ENCODE peak calls at places on chromosomes 3 and 15, in four cellular contexts. One of them, this sample, is unnamed.

GRCh38 chr3:46558184-46559029 is 7.7 kb downstream of the LRRC2 start:
- DNase-seq in CD8-positive, alpha-beta T cell: peak; percentile 37
- DNase-seq in choroid plexus epithelial cell: peak; percentile 94
- DNase-seq in psoas muscle: peak; percentile 88
- DNase-seq in this sample: peak; percentile 97

GRCh38 chr15:42137461-42138261 is 18.8 kb downstream of the PLA2G4F start:
- DNase-seq in CD8-positive, alpha-beta T cell: no peak
- DNase-seq in psoas muscle: no peak
- DNase-seq in choroid plexus epithelial cell: peak; percentile 73
- DNase-seq in this sample: peak; percentile 68

GRCh38 chr3:62843508-62843907 is 31.7 kb downstream of the CADPS start:
- DNase-seq in psoas muscle: no peak
- DNase-seq in CD8-positive, alpha-beta T cell: no peak
- DNase-seq in choroid plexus epithelial cell: no peak
- DNase-seq in this sample: no peak

GRCh38 chr3:185983495-185984141 is 45.8 kb upstream of the TRA2B start:
- DNase-seq in choroid plexus epithelial cell: peak; percentile 78
- DNase-seq in CD8-positive, alpha-beta T cell: peak; percentile 14
- DNase-seq in psoas muscle: peak; percentile 39
- DNase-seq in this sample: peak; percentile 81

GRCh38 chr3:148218222-148218621 is 479.5 kb upstream of the AGTR1 start:
- DNase-seq in psoas muscle: no peak
- DNase-seq in choroid plexus epithelial cell: no peak
- DNase-seq in CD8-positive, alpha-beta T cell: no peak
- DNase-seq in this sample: no peak

GRCh38 chr3:149356630-149357029 is 20.8 kb downstream of the TM4SF1 start:
- DNase-seq in CD8-positive, alpha-beta T cell: no peak
- DNase-seq in psoas muscle: no peak
- DNase-seq in choroid plexus epithelial cell: no peak
- DNase-seq in this sample: no peak

GRCh38 chr3:195034541-195034940 is 236.4 kb downstream of the XXYLT1 start:
- DNase-seq in CD8-positive, alpha-beta T cell: no peak
- DNase-seq in psoas muscle: no peak
- DNase-seq in choroid plexus epithelial cell: no peak
- DNase-seq in this sample: no peak

GRCh38 chr3:164458986-164459385 is 619.3 kb downstream of the SI start:
- DNase-seq in psoas muscle: no peak
- DNase-seq in choroid plexus epithelial cell: peak; percentile 79
- DNase-seq in CD8-positive, alpha-beta T cell: no peak
- DNase-seq in this sample: peak; percentile 86

GRCh38 chr3:111165411-111165810 is 93.8 kb downstream of the NECTIN3 start:
- DNase-seq in CD8-positive, alpha-beta T cell: no peak
- DNase-seq in choroid plexus epithelial cell: no peak
- DNase-seq in psoas muscle: no peak
- DNase-seq in this sample: no peak

GRCh38 chr15:56760186-56760585 is 26.9 kb upstream of the ZNF280D start:
- DNase-seq in CD8-positive, alpha-beta T cell: no peak
- DNase-seq in choroid plexus epithelial cell: peak; percentile 80
- DNase-seq in psoas muscle: no peak
- DNase-seq in this sample: peak; percentile 60

GRCh38 chr3:53137835-53138446 is 7.7 kb upstream of the RFT1 start:
- DNase-seq in psoas muscle: no peak
- DNase-seq in choroid plexus epithelial cell: peak; percentile 21
- DNase-seq in CD8-positive, alpha-beta T cell: no peak
- DNase-seq in this sample: peak; percentile 39

GRCh38 chr3:73228425-73228824 is 167.0 kb downstream of the EBLN2 start:
- DNase-seq in psoas muscle: no peak
- DNase-seq in CD8-positive, alpha-beta T cell: no peak
- DNase-seq in choroid plexus epithelial cell: no peak
- DNase-seq in this sample: no peak

GRCh38 chr15:50380089-50380488 is 25.1 kb upstream of the GABPB1 start:
- DNase-seq in choroid plexus epithelial cell: peak; percentile 46
- DNase-seq in psoas muscle: no peak
- DNase-seq in CD8-positive, alpha-beta T cell: no peak
- DNase-seq in this sample: peak; percentile 55

GRCh38 chr15:96345560-96346389 is 15.3 kb downstream of the NR2F2 start:
- DNase-seq in psoas muscle: peak; percentile 78
- DNase-seq in choroid plexus epithelial cell: peak; percentile 85
- DNase-seq in CD8-positive, alpha-beta T cell: no peak
- DNase-seq in this sample: peak; percentile 90
- TF ChIP-seq CTCF in psoas muscle: peak; percentile 67
- TF ChIP-seq CTCF in choroid plexus epithelial cell: peak; percentile 45
- TF ChIP-seq CTCF in CD8-positive, alpha-beta T cell: no peak
- TF ChIP-seq CTCF in this sample: peak; percentile 51

DNA sequence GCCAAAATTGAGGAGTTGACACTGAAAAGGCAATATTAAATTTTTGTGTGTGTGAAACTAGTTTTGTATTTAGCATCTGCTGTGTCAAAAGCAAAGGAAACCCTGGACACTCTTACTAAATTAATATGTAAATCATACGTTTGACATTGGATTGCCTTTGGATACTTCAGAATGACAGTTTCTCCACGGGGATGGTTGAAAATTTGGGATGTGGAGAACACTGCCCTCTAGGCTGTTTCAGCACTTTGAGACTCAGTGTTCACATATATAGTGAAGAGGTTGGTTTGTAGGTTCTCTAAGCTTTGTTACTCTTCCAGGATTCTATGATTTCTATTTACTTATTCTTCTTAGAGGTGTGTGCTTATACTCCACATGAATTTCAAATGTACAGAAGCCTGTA is 3.0 kb downstream of the ROBO2 start:
- DNase-seq in choroid plexus epithelial cell: peak; percentile 16
- DNase-seq in CD8-positive, alpha-beta T cell: no peak
- DNase-seq in psoas muscle: no peak
- DNase-seq in this sample: no peak
- H3K4me3 ChIP-seq in choroid plexus epithelial cell: no peak overlapping the region
- H3K4me3 ChIP-seq in CD8-positive, alpha-beta T cell: no peak overlapping the region
- H3K4me3 ChIP-seq in psoas muscle: no peak overlapping the region
- H3K4me3 ChIP-seq in this sample: no peak overlapping the region

GRCh38 chr3:108157275-108157674 is 64.9 kb downstream of the IFT57 start:
- DNase-seq in CD8-positive, alpha-beta T cell: no peak
- DNase-seq in choroid plexus epithelial cell: no peak
- DNase-seq in psoas muscle: no peak
- DNase-seq in this sample: no peak

GRCh38 chr3:108156312-108156853 is 65.6 kb upstream of the CD47 start:
- DNase-seq in choroid plexus epithelial cell: no peak
- DNase-seq in CD8-positive, alpha-beta T cell: no peak
- DNase-seq in psoas muscle: no peak
- DNase-seq in this sample: no peak

GRCh38 chr3:108152261-108152660 is 61.4 kb upstream of the CD47 start:
- DNase-seq in choroid plexus epithelial cell: no peak
- DNase-seq in psoas muscle: no peak
- DNase-seq in CD8-positive, alpha-beta T cell: no peak
- DNase-seq in this sample: peak; percentile 4

GRCh38 chr3:108150200-108150599 is 59.4 kb upstream of the CD47 start:
- DNase-seq in choroid plexus epithelial cell: no peak
- DNase-seq in CD8-positive, alpha-beta T cell: no peak
- DNase-seq in psoas muscle: no peak
- DNase-seq in this sample: no peak

DNA sequence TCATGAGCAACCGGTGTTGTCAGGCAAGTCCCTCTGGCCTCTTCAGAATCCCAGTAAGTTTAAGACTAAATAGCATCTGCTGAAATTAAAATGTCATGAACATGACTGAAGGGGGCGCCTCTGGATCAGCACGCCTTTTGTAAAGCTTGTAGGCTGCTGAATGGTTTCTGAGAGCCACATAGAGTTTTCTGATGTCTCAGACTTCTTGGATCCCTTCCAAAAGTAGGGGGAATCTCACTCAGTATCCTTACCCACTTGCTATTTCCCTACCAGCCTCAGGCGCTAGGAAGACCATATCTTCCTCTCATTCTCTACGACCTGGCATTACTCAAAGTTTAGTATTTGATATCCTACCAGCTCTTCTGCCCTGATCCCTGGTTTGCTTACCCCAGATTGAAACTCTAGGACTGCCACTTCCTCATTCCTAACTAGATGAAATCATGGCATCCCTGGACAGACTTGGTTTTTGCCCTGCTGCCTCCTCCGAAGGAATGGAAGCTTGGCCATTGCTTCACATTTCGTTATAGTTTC is 62.7 kb upstream of the CD47 start:
- DNase-seq in psoas muscle: no peak
- DNase-seq in choroid plexus epithelial cell: peak; percentile 90
- DNase-seq in CD8-positive, alpha-beta T cell: peak; percentile 2
- DNase-seq in this sample: peak; percentile 70
- TF ChIP-seq CTCF in psoas muscle: no peak
- TF ChIP-seq CTCF in choroid plexus epithelial cell: peak; percentile 76
- TF ChIP-seq CTCF in CD8-positive, alpha-beta T cell: peak; percentile 54
- TF ChIP-seq CTCF in this sample: peak; percentile 57

GRCh38 chr3:127486337-127486944 is 104.1 kb downstream of the TPRA1 start:
- DNase-seq in CD8-positive, alpha-beta T cell: no peak
- DNase-seq in psoas muscle: no peak
- DNase-seq in choroid plexus epithelial cell: no peak
- DNase-seq in this sample: no peak

GRCh38 chr3:127488141-127488672 is 102.3 kb downstream of the TPRA1 start:
- DNase-seq in CD8-positive, alpha-beta T cell: no peak
- DNase-seq in choroid plexus epithelial cell: no peak
- DNase-seq in psoas muscle: no peak
- DNase-seq in this sample: no peak

GRCh38 chr3:127485396-127486170 is 105.0 kb downstream of the TPRA1 start:
- DNase-seq in psoas muscle: no peak
- DNase-seq in choroid plexus epithelial cell: no peak
- DNase-seq in CD8-positive, alpha-beta T cell: no peak
- DNase-seq in this sample: no peak

GRCh38 chr3:127488740-127489139 is 101.8 kb downstream of the TPRA1 start:
- DNase-seq in psoas muscle: no peak
- DNase-seq in choroid plexus epithelial cell: no peak
- DNase-seq in CD8-positive, alpha-beta T cell: no peak
- DNase-seq in this sample: no peak

DNA sequence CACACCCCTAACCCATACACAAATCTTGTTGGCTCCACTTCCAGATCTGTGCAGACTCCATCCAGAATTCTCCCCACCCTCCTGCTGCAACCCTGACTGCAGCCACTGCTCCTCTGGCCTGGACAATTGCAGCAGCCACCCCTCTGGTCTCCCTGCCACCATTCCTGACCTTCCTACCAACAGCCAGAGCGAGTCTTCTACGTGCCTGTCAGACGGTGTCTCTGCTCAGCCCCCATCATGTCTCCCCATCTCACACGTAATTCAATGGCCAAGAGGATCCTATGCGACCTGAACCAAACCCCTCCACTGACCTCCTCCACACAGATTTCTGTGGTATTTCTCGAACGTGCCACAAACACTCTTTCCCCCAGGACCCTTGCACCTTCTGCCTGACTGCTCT is 103.3 kb downstream of the TPRA1 start:
- DNase-seq in CD8-positive, alpha-beta T cell: no peak
- DNase-seq in choroid plexus epithelial cell: no peak
- DNase-seq in psoas muscle: no peak
- DNase-seq in this sample: no peak
- H3K4me3 ChIP-seq in CD8-positive, alpha-beta T cell: no peak overlapping the region
- H3K4me3 ChIP-seq in choroid plexus epithelial cell: no peak overlapping the region
- H3K4me3 ChIP-seq in psoas muscle: no peak overlapping the region
- H3K4me3 ChIP-seq in this sample: no peak overlapping the region

GRCh38 chr15:68962464-68962863 is 32.1 kb downstream of the SPESP1 start:
- DNase-seq in choroid plexus epithelial cell: no peak
- DNase-seq in psoas muscle: no peak
- DNase-seq in CD8-positive, alpha-beta T cell: no peak
- DNase-seq in this sample: no peak
- TF ChIP-seq CTCF in choroid plexus epithelial cell: no peak
- TF ChIP-seq CTCF in psoas muscle: no peak
- TF ChIP-seq CTCF in CD8-positive, alpha-beta T cell: no peak
- TF ChIP-seq CTCF in this sample: no peak